ENCODE peak calls at places on chromosome 16, in ten cellular contexts. L is left ventricle myocardium inferior; V is CD8-positive, alpha-beta T cell; K is stimulated activated CD4-positive, alpha-beta T cell treated with anti-CD3 and anti-CD28 coated beads, Interleukin-15, amount 100 ng/mL, for 24 hours; H is substantia nigra; W is epithelial cell of esophagus; A is CD8-positive, alpha-beta memory T cell; F is T-helper 17 cell; U is RPMI7951; G is Jurkat, Clone E6-1. O is an unnamed sample.

GRCh38 chr16:19446886-19447285 is 29.2 kb downstream of the TMC5 start:
- DNase-seq in L (no peak), V (no peak), K (no peak), H (no peak), W (no peak), A (no peak), F (no peak), U (no peak), G (no peak), O (no peak)

GRCh38 chr16:85613609-85614337 is 651 bp downstream of the GSE1 start:
- DNase-seq in L (peak), V (no peak), K (peak), H (no peak), W (peak), A (peak), F (no peak), U (no peak), G (peak), O (peak)

GRCh38 chr16:55474821-55475220 is 4.2 kb upstream of the MMP2 start:
- DNase-seq in L (no peak), V (no peak), K (no peak), H (no peak), W (no peak), A (no peak), F (no peak), U (no peak), G (no peak), O (no peak)

GRCh38 chr16:15523092-15523541 is 88.7 kb downstream of the BMERB1 start:
- DNase-seq in L (peak), V (no peak), K (no peak), H (peak), W (no peak), A (no peak), F (no peak), U (no peak), G (no peak), O (peak)

GRCh38 chr16:78277374-78277773 is 177.9 kb downstream of the WWOX start:
- DNase-seq in L (no peak), V (no peak), K (no peak), H (no peak), W (no peak), A (no peak), F (no peak), U (no peak), G (no peak), O (no peak)

GRCh38 chr16:81692571-81692970 is 86.5 kb upstream of the PLCG2 start:
- DNase-seq in L (no peak), V (no peak), K (no peak), H (no peak), W (no peak), A (no peak), F (no peak), U (no peak), G (no peak), O (no peak)

GRCh38 chr16:54633943-54634362 is 296.7 kb upstream of the IRX5 start:
- DNase-seq in L (no peak), V (no peak), K (peak), H (no peak), W (peak), A (no peak), F (no peak), U (peak), G (peak), O (peak)

GRCh38 chr16:70691223-70692129 is 5.6 kb upstream of the MTSS2 start:
- DNase-seq in L (peak), V (no peak), K (no peak), H (peak), W (no peak), A (no peak), F (no peak), U (peak), G (no peak), O (no peak)

GRCh38 chr16:79644977-79645667 is 44.6 kb upstream of the MAF start:
- DNase-seq in L (no peak), V (no peak), K (no peak), H (no peak), W (peak), A (no peak), F (no peak), U (peak), G (no peak), O (no peak)

GRCh38 chr16:566475-567361 is at the start of gene NHLRC4:
- DNase-seq in L (peak), V (no peak), K (peak), H (no peak), W (peak), A (peak), F (peak), U (peak), G (peak), O (peak)

GRCh38 chr16:47578573-47578972 is 117.4 kb downstream of the PHKB start:
- DNase-seq in L (no peak), V (no peak), K (no peak), H (no peak), W (peak), A (no peak), F (no peak), U (peak), G (no peak), O (no peak)

GRCh38 chr16:3089717-3090592 is 9.1 kb downstream of the ZSCAN10 start:
- DNase-seq in L (no peak), V (no peak), K (no peak), H (no peak), W (no peak), A (no peak), F (no peak), U (no peak), G (no peak), O (no peak)

GRCh38 chr16:2598723-2599122 is 60.9 kb downstream of the PDPK1 start:
- DNase-seq in L (no peak), V (no peak), K (no peak), H (no peak), W (no peak), A (no peak), F (no peak), U (no peak), G (no peak), O (no peak)

GRCh38 chr16:27969574-27969973 is 93.9 kb downstream of the GSG1L start:
- DNase-seq in L (no peak), V (no peak), K (no peak), H (no peak), W (peak), A (no peak), F (no peak), U (no peak), G (no peak), O (no peak)

GRCh38 chr16:46894011-46894672 is 10.0 kb downstream of the GPT2 start:
- DNase-seq in L (peak), V (no peak), K (no peak), H (peak), W (no peak), A (no peak), F (no peak), U (no peak), G (no peak), O (no peak)

GRCh38 chr16:46763147-46763546 is 15.0 kb upstream of the MYLK3 start:
- DNase-seq in L (peak), V (no peak), K (no peak), H (no peak), W (peak), A (no peak), F (no peak), U (peak), G (no peak), O (peak)

GRCh38 chr16:84088695-84089395 is 27.9 kb downstream of the MBTPS1 start:
- DNase-seq in L (peak), V (no peak), K (peak), H (no peak), W (peak), A (peak), F (peak), U (no peak), G (peak), O (no peak)

GRCh38 chr16:88810166-88810867 is 1.4 kb downstream of the APRT start:
- DNase-seq in L (no peak), V (no peak), K (peak), H (no peak), W (peak), A (no peak), F (no peak), U (no peak), G (no peak), O (peak)

GRCh38 chr16:85462405-85463227 is 150.5 kb upstream of the GSE1 start:
- DNase-seq in L (peak), V (no peak), K (peak), H (no peak), W (no peak), A (no peak), F (no peak), U (no peak), G (no peak), O (peak)

GRCh38 chr16:3259097-3259496 is 2.7 kb upstream of the MEFV start:
- DNase-seq in L (no peak), V (no peak), K (no peak), H (no peak), W (no peak), A (no peak), F (no peak), U (peak), G (no peak), O (no peak)

GRCh38 chr16:50265260-50265659 is 1.1 kb upstream of the ADCY7 start:
- DNase-seq in L (no peak), V (no peak), K (peak), H (no peak), W (peak), A (peak), F (no peak), U (peak), G (peak), O (peak)

GRCh38 chr16:24075929-24076716 is 180.0 kb upstream of the CACNG3 start:
- DNase-seq in L (no peak), V (no peak), K (peak), H (no peak), W (no peak), A (no peak), F (no peak), U (peak), G (no peak), O (peak)

GRCh38 chr16:11253009-11253994 is 2.7 kb downstream of the SOCS1 start:
- DNase-seq in L (no peak), V (no peak), K (peak), H (no peak), W (no peak), A (peak), F (peak), U (peak), G (no peak), O (peak)

GRCh38 chr16:11629071-11630030 is 38.9 kb upstream of the SNN start:
- DNase-seq in L (peak), V (no peak), K (no peak), H (no peak), W (no peak), A (no peak), F (no peak), U (no peak), G (no peak), O (peak)

GRCh38 chr16:10514369-10515055 is 65.9 kb downstream of the EMP2 start:
- DNase-seq in L (no peak), V (peak), K (peak), H (no peak), W (peak), A (peak), F (no peak), U (peak), G (peak), O (peak)

GRCh38 chr16:81143921-81144471 is 47.8 kb upstream of the GCSH start:
- DNase-seq in L (no peak), V (no peak), K (no peak), H (no peak), W (peak), A (no peak), F (no peak), U (no peak), G (no peak), O (no peak)

GRCh38 chr16:53612003-53612402 is 91.7 kb downstream of the RPGRIP1L start:
- DNase-seq in L (no peak), V (no peak), K (no peak), H (no peak), W (no peak), A (no peak), F (no peak), U (no peak), G (no peak), O (no peak)

GRCh38 chr16:84999857-85000480 is 11.4 kb downstream of the ZDHHC7 start:
- DNase-seq in L (no peak), V (no peak), K (no peak), H (no peak), W (peak), A (no peak), F (no peak), U (no peak), G (no peak), O (no peak)

GRCh38 chr16:2475413-2476344 is 752 bp downstream of the TBC1D24 start:
- DNase-seq in L (no peak), V (no peak), K (peak), H (no peak), W (no peak), A (peak), F (no peak), U (no peak), G (no peak), O (no peak)

GRCh38 chr16:85005278-85006069 is 5.9 kb downstream of the ZDHHC7 start:
- DNase-seq in L (no peak), V (no peak), K (no peak), H (no peak), W (peak), A (no peak), F (no peak), U (peak), G (no peak), O (no peak)

GRCh38 chr16:2022723-2023097 is 3.1 kb downstream of the NPW start:
- DNase-seq in L (no peak), V (no peak), K (peak), H (no peak), W (peak), A (no peak), F (peak), U (peak), G (peak), O (no peak)

GRCh38 chr16:1784977-1785845 is 2.5 kb downstream of the NUBP2 start:
- DNase-seq in L (peak), V (no peak), K (no peak), H (no peak), W (no peak), A (no peak), F (no peak), U (no peak), G (no peak), O (no peak)

GRCh38 chr16:61871837-61872777 is 164.1 kb downstream of the CDH8 start:
- DNase-seq in L (no peak), V (no peak), K (no peak), H (no peak), W (no peak), A (no peak), F (no peak), U (no peak), G (no peak), O (no peak)

GRCh38 chr16:82046941-82047340 is 11.9 kb downstream of the HSD17B2 start:
- DNase-seq in L (no peak), V (no peak), K (no peak), H (no peak), W (no peak), A (no peak), F (no peak), U (no peak), G (no peak), O (no peak)

GRCh38 chr16:56933828-56934598 is 2.1 kb downstream of the HERPUD1 start:
- DNase-seq in L (no peak), V (no peak), K (no peak), H (no peak), W (no peak), A (no peak), F (no peak), U (no peak), G (no peak), O (no peak)

GRCh38 chr16:86697715-86698114 is 119.4 kb downstream of the FOXL1 start:
- DNase-seq in L (no peak), V (no peak), K (no peak), H (no peak), W (no peak), A (no peak), F (no peak), U (peak), G (no peak), O (no peak)